ENCODE peak calls at places on chromosome 21, in eight cellular contexts. One of them, this sample, is unnamed.

GRCh38 chr21:44979687-44980561 is 40.1 kb downstream of the SLX9 start:
- DNase-seq in amygdala: no peak
- DNase-seq in left ventricle myocardium inferior: no peak
- DNase-seq in mesenteric fat pad: no peak
- DNase-seq in WTC11: no peak
- DNase-seq in uterus: no peak
- DNase-seq in activated gamma-delta T cell: no peak
- DNase-seq in HEK293T: no peak
- DNase-seq in this sample: no peak

GRCh38 chr21:33289199-33289819 is 23.1 kb downstream of the IL10RB start:
- DNase-seq in amygdala: no peak
- DNase-seq in left ventricle myocardium inferior: no peak
- DNase-seq in mesenteric fat pad: peak; percentile 74
- DNase-seq in WTC11: no peak
- DNase-seq in uterus: no peak
- DNase-seq in activated gamma-delta T cell: no peak
- DNase-seq in HEK293T: no peak
- DNase-seq in this sample: no peak

GRCh38 chr21:15850645-15851044 is 120.9 kb downstream of the USP25 start:
- DNase-seq in amygdala: no peak
- DNase-seq in left ventricle myocardium inferior: no peak
- DNase-seq in mesenteric fat pad: no peak
- DNase-seq in WTC11: no peak
- DNase-seq in uterus: no peak
- DNase-seq in activated gamma-delta T cell: no peak
- DNase-seq in HEK293T: no peak
- DNase-seq in this sample: no peak

GRCh38 chr21:35273331-35273730 is 224.2 kb upstream of the RUNX1 start:
- DNase-seq in amygdala: no peak
- DNase-seq in left ventricle myocardium inferior: no peak
- DNase-seq in mesenteric fat pad: no peak
- DNase-seq in WTC11: no peak
- DNase-seq in uterus: no peak
- DNase-seq in activated gamma-delta T cell: no peak
- DNase-seq in HEK293T: no peak
- DNase-seq in this sample: peak; percentile 84

GRCh38 chr21:34878501-34878900 is 170.6 kb downstream of the RUNX1 start:
- DNase-seq in amygdala: no peak
- DNase-seq in left ventricle myocardium inferior: no peak
- DNase-seq in mesenteric fat pad: no peak
- DNase-seq in WTC11: no peak
- DNase-seq in uterus: no peak
- DNase-seq in activated gamma-delta T cell: no peak
- DNase-seq in HEK293T: no peak
- DNase-seq in this sample: peak; percentile 71

GRCh38 chr21:28639742-28640141 is 352.9 kb downstream of the LTN1 start:
- DNase-seq in amygdala: no peak
- DNase-seq in left ventricle myocardium inferior: no peak
- DNase-seq in mesenteric fat pad: no peak
- DNase-seq in WTC11: no peak
- DNase-seq in uterus: no peak
- DNase-seq in activated gamma-delta T cell: no peak
- DNase-seq in HEK293T: no peak
- DNase-seq in this sample: no peak

GRCh38 chr21:45788635-45789506 is 145.3 kb downstream of the PCBP3 start:
- DNase-seq in amygdala: no peak
- DNase-seq in left ventricle myocardium inferior: no peak
- DNase-seq in mesenteric fat pad: no peak
- DNase-seq in WTC11: no peak
- DNase-seq in uterus: no peak
- DNase-seq in activated gamma-delta T cell: no peak
- DNase-seq in HEK293T: no peak
- DNase-seq in this sample: no peak

GRCh38 chr21:31034378-31034777 is 3.9 kb downstream of the KRTAP19-8 start:
- DNase-seq in amygdala: no peak
- DNase-seq in left ventricle myocardium inferior: no peak
- DNase-seq in mesenteric fat pad: no peak
- DNase-seq in WTC11: no peak
- DNase-seq in uterus: no peak
- DNase-seq in activated gamma-delta T cell: no peak
- DNase-seq in HEK293T: no peak
- DNase-seq in this sample: no peak

GRCh38 chr21:43585924-43586411 is 73.3 kb downstream of the HSF2BP start:
- DNase-seq in amygdala: no peak
- DNase-seq in left ventricle myocardium inferior: no peak
- DNase-seq in mesenteric fat pad: no peak
- DNase-seq in WTC11: no peak
- DNase-seq in uterus: peak; percentile 49
- DNase-seq in activated gamma-delta T cell: no peak
- DNase-seq in HEK293T: no peak
- DNase-seq in this sample: peak; percentile 97

GRCh38 chr21:39805983-39806382 is 61.0 kb downstream of the IGSF5 start:
- DNase-seq in amygdala: no peak
- DNase-seq in left ventricle myocardium inferior: no peak
- DNase-seq in mesenteric fat pad: no peak
- DNase-seq in WTC11: no peak
- DNase-seq in uterus: no peak
- DNase-seq in activated gamma-delta T cell: no peak
- DNase-seq in HEK293T: no peak
- DNase-seq in this sample: peak; percentile 85

GRCh38 chr21:21196087-21196486 is 197.9 kb downstream of the NCAM2 start:
- DNase-seq in amygdala: no peak
- DNase-seq in left ventricle myocardium inferior: no peak
- DNase-seq in mesenteric fat pad: no peak
- DNase-seq in WTC11: no peak
- DNase-seq in uterus: no peak
- DNase-seq in activated gamma-delta T cell: no peak
- DNase-seq in HEK293T: no peak
- DNase-seq in this sample: no peak

GRCh38 chr21:43283136-43283924 is 114.5 kb downstream of the CRYAA start:
- DNase-seq in amygdala: no peak
- DNase-seq in left ventricle myocardium inferior: peak; percentile 6
- DNase-seq in mesenteric fat pad: no peak
- DNase-seq in WTC11: no peak
- DNase-seq in uterus: no peak
- DNase-seq in activated gamma-delta T cell: no peak
- DNase-seq in HEK293T: no peak
- DNase-seq in this sample: no peak

GRCh38 chr21:43793243-43793642 is 3.9 kb downstream of the RRP1 start:
- DNase-seq in amygdala: no peak
- DNase-seq in left ventricle myocardium inferior: no peak
- DNase-seq in mesenteric fat pad: no peak
- DNase-seq in WTC11: no peak
- DNase-seq in uterus: no peak
- DNase-seq in activated gamma-delta T cell: no peak
- DNase-seq in HEK293T: no peak
- DNase-seq in this sample: no peak

GRCh38 chr21:45982256-45982757 is 737 bp downstream of the COL6A1 start:
- DNase-seq in amygdala: no peak
- DNase-seq in left ventricle myocardium inferior: no peak
- DNase-seq in mesenteric fat pad: no peak
- DNase-seq in WTC11: peak; percentile 35
- DNase-seq in uterus: peak; percentile 57
- DNase-seq in activated gamma-delta T cell: no peak
- DNase-seq in HEK293T: no peak
- DNase-seq in this sample: no peak

GRCh38 chr21:26148834-26149354 is 21.7 kb downstream of the APP start:
- DNase-seq in amygdala: no peak
- DNase-seq in left ventricle myocardium inferior: no peak
- DNase-seq in mesenteric fat pad: no peak
- DNase-seq in WTC11: no peak
- DNase-seq in uterus: no peak
- DNase-seq in activated gamma-delta T cell: no peak
- DNase-seq in HEK293T: no peak
- DNase-seq in this sample: no peak

GRCh38 chr21:35528109-35529042 is 479.3 kb upstream of the RUNX1 start:
- DNase-seq in amygdala: no peak
- DNase-seq in left ventricle myocardium inferior: peak; percentile 15
- DNase-seq in mesenteric fat pad: no peak
- DNase-seq in WTC11: no peak
- DNase-seq in uterus: no peak
- DNase-seq in activated gamma-delta T cell: peak; percentile 9
- DNase-seq in HEK293T: no peak
- DNase-seq in this sample: no peak

GRCh38 chr21:39799178-39799577 is 54.2 kb downstream of the IGSF5 start:
- DNase-seq in amygdala: no peak
- DNase-seq in left ventricle myocardium inferior: peak; percentile 52
- DNase-seq in mesenteric fat pad: no peak
- DNase-seq in WTC11: no peak
- DNase-seq in uterus: no peak
- DNase-seq in activated gamma-delta T cell: no peak
- DNase-seq in HEK293T: no peak
- DNase-seq in this sample: no peak

GRCh38 chr21:34365794-34366193 is 2.0 kb downstream of the KCNE2 start:
- DNase-seq in amygdala: no peak
- DNase-seq in left ventricle myocardium inferior: no peak
- DNase-seq in mesenteric fat pad: no peak
- DNase-seq in WTC11: no peak
- DNase-seq in uterus: no peak
- DNase-seq in activated gamma-delta T cell: no peak
- DNase-seq in HEK293T: no peak
- DNase-seq in this sample: no peak

GRCh38 chr21:41171210-41171609 is 3.2 kb downstream of the BACE2 start:
- DNase-seq in amygdala: no peak
- DNase-seq in left ventricle myocardium inferior: peak; percentile 25
- DNase-seq in mesenteric fat pad: no peak
- DNase-seq in WTC11: no peak
- DNase-seq in uterus: no peak
- DNase-seq in activated gamma-delta T cell: no peak
- DNase-seq in HEK293T: no peak
- DNase-seq in this sample: no peak

GRCh38 chr21:31961704-31962103 is 88.9 kb downstream of the HUNK start:
- DNase-seq in amygdala: no peak
- DNase-seq in left ventricle myocardium inferior: no peak
- DNase-seq in mesenteric fat pad: no peak
- DNase-seq in WTC11: no peak
- DNase-seq in uterus: no peak
- DNase-seq in activated gamma-delta T cell: no peak
- DNase-seq in HEK293T: no peak
- DNase-seq in this sample: no peak

GRCh38 chr21:42261832-42262200 is 42.9 kb downstream of the ABCG1 start:
- DNase-seq in amygdala: no peak
- DNase-seq in left ventricle myocardium inferior: no peak
- DNase-seq in mesenteric fat pad: no peak
- DNase-seq in WTC11: no peak
- DNase-seq in uterus: no peak
- DNase-seq in activated gamma-delta T cell: no peak
- DNase-seq in HEK293T: no peak
- DNase-seq in this sample: no peak

GRCh38 chr21:15967661-15968060 is 237.9 kb downstream of the USP25 start:
- DNase-seq in amygdala: no peak
- DNase-seq in left ventricle myocardium inferior: no peak
- DNase-seq in mesenteric fat pad: no peak
- DNase-seq in WTC11: no peak
- DNase-seq in uterus: no peak
- DNase-seq in activated gamma-delta T cell: no peak
- DNase-seq in HEK293T: no peak
- DNase-seq in this sample: no peak

GRCh38 chr21:16536661-16537359 is 807.0 kb downstream of the USP25 start:
- DNase-seq in amygdala: no peak
- DNase-seq in left ventricle myocardium inferior: no peak
- DNase-seq in mesenteric fat pad: no peak
- DNase-seq in WTC11: no peak
- DNase-seq in uterus: no peak
- DNase-seq in activated gamma-delta T cell: no peak
- DNase-seq in HEK293T: no peak
- DNase-seq in this sample: no peak

GRCh38 chr21:41767606-41768370 is 936 bp upstream of the RIPK4 start:
- DNase-seq in amygdala: no peak
- DNase-seq in left ventricle myocardium inferior: no peak
- DNase-seq in mesenteric fat pad: no peak
- DNase-seq in WTC11: peak; percentile 58
- DNase-seq in uterus: no peak
- DNase-seq in activated gamma-delta T cell: no peak
- DNase-seq in HEK293T: no peak
- DNase-seq in this sample: no peak

GRCh38 chr21:45866473-45867010 is 115.0 kb upstream of the COL6A1 start:
- DNase-seq in amygdala: no peak
- DNase-seq in left ventricle myocardium inferior: no peak
- DNase-seq in mesenteric fat pad: peak; percentile 43
- DNase-seq in WTC11: no peak
- DNase-seq in uterus: no peak
- DNase-seq in activated gamma-delta T cell: no peak
- DNase-seq in HEK293T: no peak
- DNase-seq in this sample: no peak

GRCh38 chr21:42820513-42821465 is 58.5 kb downstream of the WDR4 start:
- DNase-seq in amygdala: no peak
- DNase-seq in left ventricle myocardium inferior: no peak
- DNase-seq in mesenteric fat pad: peak; percentile 71
- DNase-seq in WTC11: no peak
- DNase-seq in uterus: no peak
- DNase-seq in activated gamma-delta T cell: no peak
- DNase-seq in HEK293T: no peak
- DNase-seq in this sample: no peak

GRCh38 chr21:45226540-45227326 is 61.0 kb downstream of the POFUT2 start:
- DNase-seq in amygdala: no peak
- DNase-seq in left ventricle myocardium inferior: no peak
- DNase-seq in mesenteric fat pad: no peak
- DNase-seq in WTC11: no peak
- DNase-seq in uterus: no peak
- DNase-seq in activated gamma-delta T cell: no peak
- DNase-seq in HEK293T: no peak
- DNase-seq in this sample: no peak

GRCh38 chr21:36436829-36437744 is 42.8 kb downstream of the CLDN14 start:
- DNase-seq in amygdala: no peak
- DNase-seq in left ventricle myocardium inferior: no peak
- DNase-seq in mesenteric fat pad: no peak
- DNase-seq in WTC11: no peak
- DNase-seq in uterus: no peak
- DNase-seq in activated gamma-delta T cell: no peak
- DNase-seq in HEK293T: no peak
- DNase-seq in this sample: no peak

GRCh38 chr21:33559813-33560212 is 17.0 kb downstream of the SON start:
- DNase-seq in amygdala: no peak
- DNase-seq in left ventricle myocardium inferior: no peak
- DNase-seq in mesenteric fat pad: no peak
- DNase-seq in WTC11: no peak
- DNase-seq in uterus: no peak
- DNase-seq in activated gamma-delta T cell: no peak
- DNase-seq in HEK293T: no peak
- DNase-seq in this sample: no peak

GRCh38 chr21:31340499-31340898 is 3.6 kb downstream of the TIAM1 start:
- DNase-seq in amygdala: no peak
- DNase-seq in left ventricle myocardium inferior: no peak
- DNase-seq in mesenteric fat pad: no peak
- DNase-seq in WTC11: no peak
- DNase-seq in uterus: no peak
- DNase-seq in activated gamma-delta T cell: no peak
- DNase-seq in HEK293T: no peak
- DNase-seq in this sample: no peak

This sample was measured in T47D.